ENCODE peak calls at places on chromosomes 16 and 17, in five cellular contexts. S is COR-L47, J is progenitor cell of endocrine pancreas, M is ACHN, G is transverse colon. H is an unnamed sample.

GRCh38 chr16:64206877-64207276 is 915.0 kb downstream of the CDH11 start:
- DNase-seq in S (no peak), J (no peak), M (no peak), G (no peak), H (no peak)

GRCh38 chr17:50063516-50064252 is 7.8 kb downstream of the ITGA3 start:
- DNase-seq in S (no peak), J (no peak), M (peak), G (no peak), H (peak)

GRCh38 chr16:85983064-85983463 is 84.1 kb downstream of the IRF8 start:
- DNase-seq in S (no peak), J (no peak), M (no peak), G (no peak), H (no peak)

GRCh38 chr17:41394254-41395016 is 3.0 kb downstream of the KRT31 start:
- DNase-seq in S (no peak), J (no peak), M (no peak), G (no peak), H (no peak)

GRCh38 chr16:728131-728889 is 1.4 kb downstream of the HAGHL start:
- DNase-seq in S (peak), J (no peak), M (peak), G (peak), H (peak)

GRCh38 chr17:40528692-40529417 is 27.4 kb upstream of the TNS4 start:
- DNase-seq in S (no peak), J (no peak), M (no peak), G (no peak), H (no peak)

GRCh38 chr17:7237761-7238417 is 1.4 kb downstream of the PHF23 start:
- DNase-seq in S (peak), J (peak), M (peak), G (peak), H (peak)

GRCh38 chr16:75251280-75252048 is at the start of gene BCAR1:
- DNase-seq in S (peak), J (peak), M (peak), G (peak), H (peak)

GRCh38 chr16:21260870-21261791 is 17.0 kb downstream of the CRYM start:
- DNase-seq in S (no peak), J (no peak), M (peak), G (peak), H (peak)

GRCh38 chr17:14428640-14429029 is 127.8 kb downstream of the HS3ST3B1 start:
- DNase-seq in S (no peak), J (no peak), M (no peak), G (no peak), H (no peak)

GRCh38 chr16:82824408-82824807 is 197.6 kb downstream of the CDH13 start:
- DNase-seq in S (no peak), J (no peak), M (no peak), G (no peak), H (peak)

GRCh38 chr17:42182927-42183734 is 2.1 kb downstream of the HCRT start:
- DNase-seq in S (no peak), J (no peak), M (peak), G (no peak), H (peak)

GRCh38 chr17:975321-975982 is 4.1 kb downstream of the NXN start:
- DNase-seq in S (no peak), J (no peak), M (no peak), G (no peak), H (no peak)

GRCh38 chr17:2692781-2693135 is 18.8 kb downstream of the CLUH start:
- DNase-seq in S (no peak), J (no peak), M (no peak), G (no peak), H (no peak)

GRCh38 chr17:18991531-18992315 is 12.8 kb downstream of the FAM83G start:
- DNase-seq in S (no peak), J (no peak), M (no peak), G (no peak), H (no peak)

H was measured in A172.